ENCODE peak calls at places on chromosomes 12 and 14, in ten cellular contexts. One of them, this sample, is unnamed.
A peak's percentile ranks its signal among the peaks of the same experiment; 100 is the strongest.

GRCh38 chr14:93212432-93212831 is 5.4 kb downstream of the UBR7 start:
- DNase-seq in neural progenitor cell: no peak
- DNase-seq in uterus: no peak
- DNase-seq in RWPE2: no peak
- DNase-seq in hepatocyte: no peak
- DNase-seq in CD8-positive, alpha-beta T cell: no peak
- DNase-seq in Calu3: no peak
- DNase-seq in cardiac fibroblast: no peak
- DNase-seq in PC-9: no peak
- DNase-seq in heart right ventricle: no peak
- DNase-seq in this sample: no peak

GRCh38 chr12:79451365-79451764 is 239.4 kb downstream of the PAWR start:
- DNase-seq in neural progenitor cell: no peak
- DNase-seq in uterus: no peak
- DNase-seq in RWPE2: no peak
- DNase-seq in hepatocyte: no peak
- DNase-seq in CD8-positive, alpha-beta T cell: no peak
- DNase-seq in Calu3: no peak
- DNase-seq in cardiac fibroblast: peak; percentile 27
- DNase-seq in PC-9: no peak
- DNase-seq in heart right ventricle: no peak
- DNase-seq in this sample: no peak

GRCh38 chr12:82609234-82609914 is 77.3 kb upstream of the TMTC2 start:
- DNase-seq in neural progenitor cell: no peak
- DNase-seq in uterus: no peak
- DNase-seq in RWPE2: no peak
- DNase-seq in hepatocyte: no peak
- DNase-seq in CD8-positive, alpha-beta T cell: no peak
- DNase-seq in Calu3: no peak
- DNase-seq in cardiac fibroblast: no peak
- DNase-seq in PC-9: no peak
- DNase-seq in heart right ventricle: no peak
- DNase-seq in this sample: no peak

GRCh38 chr14:50397461-50398196 is 948 bp upstream of the CDKL1 start:
- DNase-seq in neural progenitor cell: peak; percentile 2
- DNase-seq in uterus: peak; percentile 32
- DNase-seq in RWPE2: no peak
- DNase-seq in hepatocyte: no peak
- DNase-seq in CD8-positive, alpha-beta T cell: no peak
- DNase-seq in Calu3: peak; percentile 26
- DNase-seq in cardiac fibroblast: peak; percentile 44
- DNase-seq in PC-9: no peak
- DNase-seq in heart right ventricle: no peak
- DNase-seq in this sample: no peak

GRCh38 chr12:87856-88255 is 21.3 kb downstream of the IQSEC3 start:
- DNase-seq in neural progenitor cell: no peak
- DNase-seq in uterus: no peak
- DNase-seq in RWPE2: no peak
- DNase-seq in hepatocyte: no peak
- DNase-seq in CD8-positive, alpha-beta T cell: no peak
- DNase-seq in Calu3: no peak
- DNase-seq in cardiac fibroblast: no peak
- DNase-seq in PC-9: no peak
- DNase-seq in heart right ventricle: no peak
- DNase-seq in this sample: no peak

GRCh38 chr14:104133496-104133895 is 4.9 kb upstream of the KIF26A start:
- DNase-seq in neural progenitor cell: no peak
- DNase-seq in uterus: no peak
- DNase-seq in RWPE2: peak; percentile 66
- DNase-seq in hepatocyte: no peak
- DNase-seq in CD8-positive, alpha-beta T cell: no peak
- DNase-seq in Calu3: no peak
- DNase-seq in cardiac fibroblast: no peak
- DNase-seq in PC-9: no peak
- DNase-seq in heart right ventricle: no peak
- DNase-seq in this sample: no peak

GRCh38 chr14:59254911-59255545 is 66.6 kb downstream of the DAAM1 start:
- DNase-seq in neural progenitor cell: no peak
- DNase-seq in uterus: peak; percentile 38
- DNase-seq in RWPE2: no peak
- DNase-seq in hepatocyte: no peak
- DNase-seq in CD8-positive, alpha-beta T cell: no peak
- DNase-seq in Calu3: no peak
- DNase-seq in cardiac fibroblast: peak; percentile 68
- DNase-seq in PC-9: no peak
- DNase-seq in heart right ventricle: no peak
- DNase-seq in this sample: no peak

GRCh38 chr14:54946500-54946899 is 43.9 kb upstream of the GCH1 start:
- DNase-seq in neural progenitor cell: no peak
- DNase-seq in uterus: no peak
- DNase-seq in RWPE2: no peak
- DNase-seq in hepatocyte: no peak
- DNase-seq in CD8-positive, alpha-beta T cell: no peak
- DNase-seq in Calu3: no peak
- DNase-seq in cardiac fibroblast: no peak
- DNase-seq in PC-9: no peak
- DNase-seq in heart right ventricle: no peak
- DNase-seq in this sample: no peak

GRCh38 chr14:30770376-30770775 is 104.0 kb upstream of the COCH start:
- DNase-seq in neural progenitor cell: no peak
- DNase-seq in uterus: no peak
- DNase-seq in RWPE2: no peak
- DNase-seq in hepatocyte: no peak
- DNase-seq in CD8-positive, alpha-beta T cell: no peak
- DNase-seq in Calu3: no peak
- DNase-seq in cardiac fibroblast: no peak
- DNase-seq in PC-9: no peak
- DNase-seq in heart right ventricle: no peak
- DNase-seq in this sample: no peak

GRCh38 chr14:91038439-91038838 is 22.0 kb downstream of the RPS6KA5 start:
- DNase-seq in neural progenitor cell: no peak
- DNase-seq in uterus: peak; percentile 33
- DNase-seq in RWPE2: no peak
- DNase-seq in hepatocyte: no peak
- DNase-seq in CD8-positive, alpha-beta T cell: no peak
- DNase-seq in Calu3: no peak
- DNase-seq in cardiac fibroblast: peak; percentile 71
- DNase-seq in PC-9: no peak
- DNase-seq in heart right ventricle: no peak
- DNase-seq in this sample: no peak

GRCh38 chr12:75996907-75997447 is 34.6 kb downstream of the PHLDA1 start:
- DNase-seq in neural progenitor cell: no peak
- DNase-seq in uterus: no peak
- DNase-seq in RWPE2: no peak
- DNase-seq in hepatocyte: no peak
- DNase-seq in CD8-positive, alpha-beta T cell: no peak
- DNase-seq in Calu3: no peak
- DNase-seq in cardiac fibroblast: no peak
- DNase-seq in PC-9: peak; percentile 56
- DNase-seq in heart right ventricle: no peak
- DNase-seq in this sample: no peak

GRCh38 chr12:106892075-106892474 is 63.6 kb upstream of the TMEM263 start:
- DNase-seq in neural progenitor cell: no peak
- DNase-seq in uterus: no peak
- DNase-seq in RWPE2: no peak
- DNase-seq in hepatocyte: peak; percentile 70
- DNase-seq in CD8-positive, alpha-beta T cell: no peak
- DNase-seq in Calu3: peak; percentile 9
- DNase-seq in cardiac fibroblast: no peak
- DNase-seq in PC-9: no peak
- DNase-seq in heart right ventricle: no peak
- DNase-seq in this sample: no peak

GRCh38 chr14:57461777-57462320 is 31.8 kb downstream of the CCDC198 start:
- DNase-seq in neural progenitor cell: no peak
- DNase-seq in uterus: no peak
- DNase-seq in RWPE2: no peak
- DNase-seq in hepatocyte: peak; percentile 38
- DNase-seq in CD8-positive, alpha-beta T cell: no peak
- DNase-seq in Calu3: peak; percentile 13
- DNase-seq in cardiac fibroblast: no peak
- DNase-seq in PC-9: no peak
- DNase-seq in heart right ventricle: no peak
- DNase-seq in this sample: no peak

GRCh38 chr12:93379432-93380308 is 1.9 kb downstream of the NUDT4 start:
- DNase-seq in neural progenitor cell: no peak
- DNase-seq in uterus: no peak
- DNase-seq in RWPE2: no peak
- DNase-seq in hepatocyte: no peak
- DNase-seq in CD8-positive, alpha-beta T cell: no peak
- DNase-seq in Calu3: no peak
- DNase-seq in cardiac fibroblast: peak; percentile 29
- DNase-seq in PC-9: no peak
- DNase-seq in heart right ventricle: no peak
- DNase-seq in this sample: no peak

GRCh38 chr14:99755629-99756603 is 37.3 kb upstream of the EML1 start:
- DNase-seq in neural progenitor cell: no peak
- DNase-seq in uterus: peak; percentile 89
- DNase-seq in RWPE2: peak; percentile 91
- DNase-seq in hepatocyte: peak; percentile 65
- DNase-seq in CD8-positive, alpha-beta T cell: no peak
- DNase-seq in Calu3: peak; percentile 83
- DNase-seq in cardiac fibroblast: peak; percentile 95
- DNase-seq in PC-9: peak; percentile 80
- DNase-seq in heart right ventricle: peak; percentile 85
- DNase-seq in this sample: no peak

GRCh38 chr12:109873653-109874052 is 6.7 kb downstream of the GLTP start:
- DNase-seq in neural progenitor cell: no peak
- DNase-seq in uterus: no peak
- DNase-seq in RWPE2: no peak
- DNase-seq in hepatocyte: no peak
- DNase-seq in CD8-positive, alpha-beta T cell: no peak
- DNase-seq in Calu3: no peak
- DNase-seq in cardiac fibroblast: peak; percentile 50
- DNase-seq in PC-9: peak; percentile 66
- DNase-seq in heart right ventricle: no peak
- DNase-seq in this sample: no peak
- TF ChIP-seq CTCF in neural progenitor cell: no peak
- TF ChIP-seq CTCF in uterus: no peak
- TF ChIP-seq CTCF in RWPE2: no peak
- TF ChIP-seq CTCF in hepatocyte: no peak
- TF ChIP-seq CTCF in CD8-positive, alpha-beta T cell: no peak
- TF ChIP-seq CTCF in Calu3: no peak
- TF ChIP-seq CTCF in cardiac fibroblast: no peak
- TF ChIP-seq CTCF in PC-9: no peak
- TF ChIP-seq CTCF in heart right ventricle: no peak
- TF ChIP-seq CTCF in this sample: no peak

DNA sequence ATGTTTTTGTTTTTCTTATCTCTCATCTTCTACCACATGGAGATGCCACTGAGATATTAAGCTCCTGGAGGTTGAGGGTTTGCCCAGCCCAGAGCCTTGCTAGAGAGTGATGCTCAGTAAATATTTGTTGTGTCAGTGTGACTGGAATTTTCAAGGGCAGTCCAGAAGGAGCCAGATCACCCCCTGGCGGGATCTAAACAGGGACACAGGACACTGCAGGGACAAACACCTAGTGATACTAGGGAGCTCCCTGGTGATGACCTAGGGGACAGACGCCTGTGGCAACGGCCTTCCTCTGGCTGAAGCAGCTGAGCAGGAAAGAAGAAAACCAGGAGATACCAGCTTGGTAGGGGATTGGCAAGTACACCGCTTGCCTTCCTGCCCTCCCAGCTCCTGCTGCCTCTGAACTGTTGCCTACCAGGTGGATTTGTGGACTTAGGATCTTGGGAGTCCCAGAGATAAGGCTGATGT is 714.4 kb upstream of the TBX3 start:
- DNase-seq in neural progenitor cell: no peak
- DNase-seq in uterus: no peak
- DNase-seq in RWPE2: no peak
- DNase-seq in hepatocyte: peak; percentile 65
- DNase-seq in CD8-positive, alpha-beta T cell: no peak
- DNase-seq in Calu3: no peak
- DNase-seq in cardiac fibroblast: peak; percentile 42
- DNase-seq in PC-9: no peak
- DNase-seq in heart right ventricle: no peak
- DNase-seq in this sample: no peak
- TF ChIP-seq CTCF in neural progenitor cell: no peak
- TF ChIP-seq CTCF in uterus: no peak
- TF ChIP-seq CTCF in RWPE2: peak; percentile 19
- TF ChIP-seq CTCF in hepatocyte: peak; percentile 50
- TF ChIP-seq CTCF in CD8-positive, alpha-beta T cell: no peak
- TF ChIP-seq CTCF in Calu3: no peak
- TF ChIP-seq CTCF in cardiac fibroblast: no peak
- TF ChIP-seq CTCF in PC-9: peak; percentile 49
- TF ChIP-seq CTCF in heart right ventricle: no peak
- TF ChIP-seq CTCF in this sample: no peak

DNA sequence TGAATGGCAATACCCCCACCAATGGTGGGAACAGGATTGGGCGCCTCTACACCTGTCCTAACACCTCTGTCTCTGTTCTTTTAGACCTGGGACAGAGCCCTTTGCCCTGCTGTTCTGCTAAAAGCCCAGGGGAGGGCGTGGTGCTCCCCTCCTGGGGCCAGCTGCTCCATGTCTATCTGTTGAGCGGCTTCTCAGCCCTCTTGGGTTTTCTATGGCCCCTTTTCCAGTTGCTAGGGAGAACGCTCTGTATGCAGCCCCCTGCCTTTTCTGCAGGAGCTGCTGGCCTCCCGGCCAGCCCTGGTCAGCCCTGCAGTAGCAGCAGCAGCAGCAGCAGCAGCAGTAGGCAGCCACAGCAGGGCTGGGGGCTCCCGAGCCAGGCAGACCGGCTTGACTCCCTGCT is 1.2 kb downstream of the RTL1 start:
- DNase-seq in neural progenitor cell: peak; percentile 64
- DNase-seq in uterus: no peak
- DNase-seq in RWPE2: no peak
- DNase-seq in hepatocyte: peak; percentile 53
- DNase-seq in CD8-positive, alpha-beta T cell: no peak
- DNase-seq in Calu3: no peak
- DNase-seq in cardiac fibroblast: no peak
- DNase-seq in PC-9: no peak
- DNase-seq in heart right ventricle: no peak
- DNase-seq in this sample: no peak
- TF ChIP-seq CTCF in neural progenitor cell: peak; percentile 45
- TF ChIP-seq CTCF in uterus: no peak
- TF ChIP-seq CTCF in RWPE2: no peak
- TF ChIP-seq CTCF in hepatocyte: peak; percentile 46
- TF ChIP-seq CTCF in CD8-positive, alpha-beta T cell: no peak
- TF ChIP-seq CTCF in Calu3: peak; percentile 34
- TF ChIP-seq CTCF in cardiac fibroblast: no peak
- TF ChIP-seq CTCF in PC-9: peak; percentile 31
- TF ChIP-seq CTCF in heart right ventricle: no peak
- TF ChIP-seq CTCF in this sample: no peak

DNA sequence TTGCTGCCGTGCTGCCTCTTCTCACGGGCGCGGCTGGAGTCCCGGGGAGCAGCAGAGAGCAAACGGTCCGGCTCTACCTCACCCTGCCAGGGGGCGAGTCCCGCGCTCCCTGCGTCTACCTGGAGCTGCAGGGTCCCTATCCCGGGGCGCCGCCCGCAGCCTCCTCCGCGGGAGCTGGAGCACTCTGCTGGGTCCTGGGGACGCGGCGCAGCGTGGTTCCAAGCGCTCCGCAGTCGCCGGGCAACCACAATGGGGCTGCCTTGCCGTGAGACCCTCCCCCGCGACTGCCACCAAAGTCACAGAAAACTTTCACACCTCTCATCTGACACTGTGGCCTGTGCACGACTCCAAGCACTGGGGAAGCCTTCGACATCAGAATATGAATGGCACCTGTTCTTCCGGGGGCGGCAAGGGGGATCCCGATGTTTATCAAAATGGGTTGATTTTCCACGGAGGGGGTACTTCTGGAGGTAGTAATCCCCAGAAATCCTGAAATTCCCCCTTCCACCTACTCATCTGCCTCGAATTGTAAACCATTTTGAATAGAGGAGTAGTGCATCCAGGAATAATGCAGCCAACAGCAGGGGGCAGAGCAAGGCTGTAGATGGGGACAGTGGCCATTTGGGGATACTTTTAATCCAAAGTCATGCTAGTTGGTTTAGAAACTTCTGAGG is at the start of gene C12orf42:
- DNase-seq in neural progenitor cell: peak; percentile 71
- DNase-seq in uterus: no peak
- DNase-seq in RWPE2: no peak
- DNase-seq in hepatocyte: peak; percentile 24
- DNase-seq in CD8-positive, alpha-beta T cell: no peak
- DNase-seq in Calu3: peak; percentile 32
- DNase-seq in cardiac fibroblast: peak; percentile 25
- DNase-seq in PC-9: no peak
- DNase-seq in heart right ventricle: no peak
- DNase-seq in this sample: no peak
- TF ChIP-seq CTCF in neural progenitor cell: peak; percentile 54
- TF ChIP-seq CTCF in uterus: no peak
- TF ChIP-seq CTCF in RWPE2: peak; percentile 60
- TF ChIP-seq CTCF in hepatocyte: peak; percentile 57
- TF ChIP-seq CTCF in CD8-positive, alpha-beta T cell: peak; percentile 29
- TF ChIP-seq CTCF in Calu3: peak; percentile 25
- TF ChIP-seq CTCF in cardiac fibroblast: peak; percentile 43
- TF ChIP-seq CTCF in PC-9: peak; percentile 37
- TF ChIP-seq CTCF in heart right ventricle: peak; percentile 27
- TF ChIP-seq CTCF in this sample: no peak